ENCODE peak calls at places on chromosome 1, in nine cellular contexts. K is A549, Y is ELR, C is T-cell, J is stromal cell of bone marrow, M is AG04450, V is mammary epithelial cell, L is epithelial cell of proximal tubule, R is T-helper 1 cell. O is an unnamed sample.

GRCh38 chr1:234840843-234841242 is 230.9 kb upstream of the IRF2BP2 start:
- DNase-seq in K (no peak), M (no peak), J (no peak), C (no peak), Y (peak), L (no peak), V (no peak), R (no peak), O (no peak)

GRCh38 chr1:16615253-16616252 is 2.2 kb upstream of the NBPF1 start:
- DNase-seq in C (no peak), R (no peak), M (no peak), V (no peak), Y (no peak), L (no peak), J (no peak), K (no peak), O (no peak)

GRCh38 chr1:58948671-58949070 is 164.8 kb upstream of the JUN start:
- DNase-seq in C (peak), K (no peak), R (no peak), J (no peak), V (no peak), L (no peak), M (no peak), Y (no peak), O (no peak)

GRCh38 chr1:73832276-73832825 is 365.6 kb downstream of the LRRIQ3 start:
- DNase-seq in V (no peak), Y (no peak), J (no peak), L (no peak), M (no peak), R (no peak), C (no peak), K (no peak), O (no peak)

GRCh38 chr1:81812712-81813111 is 12.0 kb downstream of the ADGRL2 start:
- DNase-seq in C (no peak), M (no peak), K (no peak), L (no peak), R (no peak), V (no peak), Y (no peak), J (no peak), O (no peak)

GRCh38 chr1:59928996-59929395 is 2.4 kb upstream of the CYP2J2 start:
- DNase-seq in V (no peak), K (no peak), R (no peak), Y (no peak), J (no peak), C (no peak), L (no peak), M (no peak), O (no peak)

GRCh38 chr1:119372493-119373086 is 4.0 kb downstream of the HAO2 start:
- DNase-seq in C (no peak), K (peak), M (no peak), V (peak), J (peak), R (no peak), Y (peak), L (no peak), O (no peak)

GRCh38 chr1:100178092-100178491 is at the start of gene LRRC39:
- DNase-seq in C (no peak), Y (no peak), V (no peak), L (no peak), K (no peak), M (no peak), R (no peak), J (no peak), O (no peak)

GRCh38 chr1:204266504-204267034 is 52.8 kb upstream of the GOLT1A start:
- DNase-seq in C (no peak), K (peak), M (no peak), V (no peak), L (peak), R (no peak), Y (no peak), J (peak), O (no peak)

GRCh38 chr1:212760126-212760823 is 31.3 kb downstream of the NSL1 start:
- DNase-seq in R (peak), K (peak), M (no peak), Y (peak), L (no peak), J (no peak), V (no peak), C (peak), O (peak)

GRCh38 chr1:41454406-41454805 is 30.1 kb downstream of the EDN2 start:
- DNase-seq in V (peak), J (no peak), R (no peak), K (no peak), L (no peak), M (no peak), C (no peak), Y (no peak), O (no peak)

GRCh38 chr1:213940947-213941346 is 46.8 kb upstream of the PROX1 start:
- DNase-seq in C (no peak), Y (no peak), K (no peak), J (no peak), M (no peak), L (no peak), V (no peak), R (no peak), O (no peak)

GRCh38 chr1:205454903-205455335 is 926 bp downstream of the BLACAT1 start:
- DNase-seq in K (no peak), M (no peak), Y (no peak), C (no peak), R (no peak), V (no peak), L (no peak), J (no peak), O (no peak)

GRCh38 chr1:241979071-241979470 is 19.8 kb downstream of the MAP1LC3C start:
- DNase-seq in K (no peak), R (no peak), C (no peak), Y (no peak), V (no peak), L (no peak), M (no peak), J (no peak), O (no peak)